ENCODE peak calls at places on chromosomes 16 and 17, in nine cellular contexts. B is NB4, N is Peyer's patch, K is left ventricle myocardium inferior, E is fibroblast of the aortic adventitia, H is adrenal gland, O is thoracic aorta, S is lower leg skin, V is brain microvascular endothelial cell. P is an unnamed sample.

GRCh38 chr16:11138769-11139623 is 117.0 kb downstream of the SOCS1 start:
- DNase-seq in B (peak), N (peak), K (no peak), E (peak), H (no peak), O (no peak), S (no peak), V (peak), P (no peak)

GRCh38 chr17:80703109-80703508 is 158.5 kb downstream of the RPTOR start:
- DNase-seq in B (no peak), N (no peak), K (no peak), E (no peak), H (no peak), O (no peak), S (no peak), V (no peak), P (no peak)

GRCh38 chr17:44792276-44792675 is 33.5 kb downstream of the ADAM11 start:
- DNase-seq in B (no peak), N (no peak), K (no peak), E (peak), H (no peak), O (no peak), S (peak), V (peak), P (no peak)

GRCh38 chr16:28090646-28091377 is 27.3 kb upstream of the GSG1L start:
- DNase-seq in B (no peak), N (no peak), K (no peak), E (peak), H (no peak), O (no peak), S (no peak), V (peak), P (peak)

GRCh38 chr16:720507-720989 is 398 bp upstream of the ANTKMT start:
- DNase-seq in B (peak), N (no peak), K (peak), E (peak), H (peak), O (no peak), S (no peak), V (peak), P (no peak)

GRCh38 chr17:44983563-44983962 is 15.5 kb upstream of the C1QL1 start:
- DNase-seq in B (no peak), N (no peak), K (peak), E (no peak), H (no peak), O (no peak), S (no peak), V (no peak), P (no peak)

GRCh38 chr17:3531266-3532101 is 26.1 kb downstream of the TRPV3 start:
- DNase-seq in B (no peak), N (no peak), K (peak), E (no peak), H (no peak), O (no peak), S (no peak), V (no peak), P (no peak)

GRCh38 chr16:50988441-50988840 is 162.6 kb downstream of the SALL1 start:
- DNase-seq in B (no peak), N (no peak), K (no peak), E (no peak), H (no peak), O (no peak), S (no peak), V (no peak), P (no peak)

GRCh38 chr17:58344047-58344790 is 7.8 kb downstream of the SUPT4H1 start:
- DNase-seq in B (peak), N (peak), K (no peak), E (no peak), H (no peak), O (no peak), S (no peak), V (no peak), P (no peak)

GRCh38 chr16:56997264-56997663 is 7.9 kb downstream of the NLRC5 start:
- DNase-seq in B (no peak), N (no peak), K (no peak), E (no peak), H (no peak), O (no peak), S (peak), V (no peak), P (no peak)
- H3K4me3 ChIP-seq in B (no peak), N (no peak), K (no peak), E (no peak), H (no peak), O (no peak), S (no peak), V (no peak), P (no peak)

GRCh38 chr16:89599451-89599858 is 14.0 kb upstream of the DPEP1 start:
- DNase-seq in B (peak), N (peak), K (no peak), E (no peak), H (no peak), O (no peak), S (no peak), V (no peak), P (no peak)
- TF ChIP-seq CTCF in B (peak), N (no peak), K (no peak), E (peak), H (no peak), O (no peak), S (no peak), V (peak), P (peak)

DNA sequence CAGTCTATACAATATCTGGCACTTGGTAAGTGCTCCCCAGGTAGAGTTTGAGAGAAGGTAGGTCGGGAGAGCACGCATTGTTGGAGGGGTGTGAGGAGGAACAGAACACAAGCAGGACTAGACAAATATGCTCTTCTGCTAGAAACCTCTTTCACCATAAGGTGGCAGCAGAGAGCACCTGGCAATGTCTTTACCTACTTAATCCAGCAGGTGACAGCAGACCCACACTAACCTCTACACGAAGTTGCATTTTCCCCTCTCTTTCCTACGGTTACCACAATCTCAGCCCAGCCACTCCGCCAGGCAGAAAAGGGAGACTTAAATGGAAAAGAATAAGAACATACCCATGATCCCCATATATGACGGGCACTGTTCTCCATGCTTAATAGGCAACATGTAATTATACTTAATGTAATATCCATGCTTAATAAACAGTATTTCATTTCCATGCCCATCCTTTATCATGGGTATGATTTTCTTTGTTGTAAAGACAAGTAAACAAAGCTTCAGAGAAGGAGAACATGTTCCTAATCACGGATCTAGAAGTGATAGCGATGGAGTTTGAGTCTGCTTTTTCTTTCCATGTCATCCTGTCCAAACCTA is 55.1 kb upstream of the CCL2 start:
- DNase-seq in B (peak), N (no peak), K (peak), E (peak), H (peak), O (peak), S (peak), V (peak), P (peak)
- H3K4me3 ChIP-seq in B (no peak), N (no peak), K (no peak), E (no peak), H (no peak), O (no peak), S (no peak), V (no peak), P (no peak)

DNA sequence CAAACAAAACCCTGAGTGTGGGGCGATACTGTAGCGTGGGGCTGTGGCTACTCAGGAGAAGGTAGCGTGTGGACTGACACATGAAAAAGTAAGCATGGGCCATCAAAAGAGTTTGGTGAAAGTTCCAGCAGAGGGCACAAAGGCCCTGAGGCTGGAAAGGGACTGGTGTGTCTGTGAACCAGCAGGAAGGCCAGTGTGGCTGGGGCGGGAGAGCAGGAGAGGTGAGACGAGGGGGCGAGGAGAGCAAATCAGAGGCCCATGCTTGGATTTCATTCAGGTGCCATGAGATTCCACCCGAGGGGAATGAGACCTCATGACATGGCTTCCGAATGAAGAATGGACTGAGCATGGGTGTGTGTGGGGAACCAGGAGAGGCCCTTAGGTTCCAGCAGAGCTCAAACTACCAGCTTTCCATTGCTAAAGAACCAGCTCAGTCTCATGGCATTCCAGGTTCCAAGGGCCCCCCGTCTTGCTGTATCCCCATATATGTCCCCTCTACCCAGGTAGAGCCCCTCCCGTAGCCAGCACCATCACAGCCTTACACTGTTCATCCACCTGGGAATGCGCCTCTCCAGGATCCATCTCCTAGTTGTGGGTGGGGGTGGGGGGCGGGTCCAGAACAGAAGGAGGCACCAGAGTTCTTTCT is 31.1 kb downstream of the TRPV2 start:
- DNase-seq in B (peak), N (no peak), K (no peak), E (no peak), H (no peak), O (no peak), S (no peak), V (no peak), P (no peak)
- TF ChIP-seq CTCF in B (peak), N (no peak), K (no peak), E (no peak), H (no peak), O (no peak), S (no peak), V (peak), P (no peak)

DNA sequence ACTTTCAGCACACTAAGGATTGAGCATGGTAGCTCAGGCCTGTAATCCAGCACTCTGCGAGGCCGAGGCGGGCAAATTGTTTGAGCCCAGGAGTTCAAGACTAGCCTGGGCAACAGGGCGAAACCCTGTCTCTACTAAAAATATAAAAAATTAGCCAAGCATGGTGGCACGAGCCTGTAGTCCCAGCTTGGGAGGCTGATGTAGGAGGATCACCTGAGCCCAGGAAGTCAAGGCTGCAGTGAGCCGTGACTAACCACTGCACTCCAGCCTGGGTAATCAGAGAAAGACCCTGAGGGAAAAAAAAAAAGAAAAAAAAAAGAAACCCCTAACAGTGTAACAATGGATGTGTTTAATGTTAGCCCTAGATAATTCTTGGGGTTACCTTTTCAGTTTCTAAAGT is 24.0 kb downstream of the PARN start:
- DNase-seq in B (no peak), N (no peak), K (no peak), E (no peak), H (no peak), O (no peak), S (no peak), V (no peak), P (no peak)
- H3K4me3 ChIP-seq in B (no peak), N (no peak), K (no peak), E (no peak), H (no peak), O (no peak), S (no peak), V (no peak), P (no peak)

GRCh38 chr17:1379930-1380313 is 20.1 kb downstream of the YWHAE start:
- DNase-seq in B (no peak), N (no peak), K (no peak), E (no peak), H (no peak), O (no peak), S (no peak), V (no peak), P (no peak)

GRCh38 chr17:1375615-1376014 is 24.4 kb downstream of the YWHAE start:
- DNase-seq in B (no peak), N (no peak), K (no peak), E (no peak), H (no peak), O (no peak), S (no peak), V (no peak), P (peak)

GRCh38 chr17:1376061-1376460 is 24.0 kb downstream of the YWHAE start:
- DNase-seq in B (no peak), N (no peak), K (no peak), E (no peak), H (no peak), O (no peak), S (no peak), V (no peak), P (no peak)

GRCh38 chr17:1379208-1379929 is 20.7 kb downstream of the YWHAE start:
- DNase-seq in B (no peak), N (no peak), K (no peak), E (no peak), H (no peak), O (no peak), S (peak), V (no peak), P (no peak)

GRCh38 chr17:1377334-1377733 is 22.7 kb downstream of the YWHAE start:
- DNase-seq in B (no peak), N (no peak), K (no peak), E (no peak), H (no peak), O (no peak), S (peak), V (no peak), P (no peak)
- TF ChIP-seq CTCF in B (no peak), N (no peak), K (no peak), E (no peak), H (no peak), O (no peak), S (no peak), V (no peak), P (no peak)

DNA sequence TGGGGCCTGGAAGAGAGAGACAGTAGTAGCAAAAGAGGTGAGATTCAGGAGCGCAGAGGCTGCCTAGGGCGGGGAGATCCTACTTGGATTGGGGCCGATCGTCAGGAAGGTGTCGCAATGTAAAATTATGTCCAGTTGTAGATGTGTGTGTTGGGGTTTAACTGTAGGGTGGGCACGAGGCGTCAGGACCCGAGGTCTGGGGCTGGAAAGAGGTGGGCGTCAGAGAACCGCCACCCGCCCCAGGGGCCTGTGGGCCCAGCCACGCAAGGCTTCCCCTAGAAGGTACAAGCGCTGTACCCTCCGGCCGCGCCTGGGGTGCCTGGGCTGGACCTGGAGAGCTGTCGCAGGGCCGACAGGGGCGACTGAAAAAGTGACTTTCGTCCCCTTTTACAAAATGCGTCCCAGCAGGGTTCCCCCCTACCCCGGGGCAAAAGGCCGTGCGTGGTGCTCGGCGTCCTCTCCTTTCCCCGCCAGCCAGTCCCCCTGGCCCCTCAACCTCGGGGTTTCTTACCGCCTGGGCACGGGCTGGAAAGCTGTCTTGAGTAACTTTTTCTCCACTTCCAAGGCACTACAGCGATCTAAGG is 2.8 kb downstream of the IRX3 start:
- DNase-seq in B (peak), N (no peak), K (no peak), E (peak), H (no peak), O (no peak), S (peak), V (no peak), P (no peak)
- H3K4me3 ChIP-seq in B (peak), N (peak), K (peak), E (peak), H (no peak), O (peak), S (peak), V (peak), P (peak)

GRCh38 chr17:82831041-82831817 is 8.6 kb downstream of the ZNF750 start:
- DNase-seq in B (no peak), N (peak), K (no peak), E (no peak), H (no peak), O (no peak), S (no peak), V (no peak), P (no peak)
- TF ChIP-seq CTCF in B (no peak), N (no peak), K (no peak), E (no peak), H (no peak), O (no peak), S (no peak), V (no peak), P (no peak)

GRCh38 chr16:12317856-12318591 is 341.5 kb downstream of the SNX29 start:
- DNase-seq in B (no peak), N (no peak), K (no peak), E (no peak), H (no peak), O (no peak), S (no peak), V (no peak), P (no peak)
- H3K4me3 ChIP-seq in B (no peak), N (no peak), K (no peak), E (no peak), H (no peak), O (no peak), S (no peak), V (no peak), P (no peak)

GRCh38 chr17:38452719-38453118 is 24.5 kb downstream of the ARHGAP23 start:
- DNase-seq in B (no peak), N (no peak), K (no peak), E (no peak), H (no peak), O (no peak), S (no peak), V (no peak), P (no peak)

GRCh38 chr17:38454528-38454927 is 26.3 kb downstream of the ARHGAP23 start:
- DNase-seq in B (no peak), N (no peak), K (peak), E (peak), H (peak), O (peak), S (peak), V (peak), P (peak)

GRCh38 chr17:38451840-38452529 is 23.7 kb downstream of the ARHGAP23 start:
- DNase-seq in B (peak), N (no peak), K (no peak), E (peak), H (no peak), O (no peak), S (no peak), V (peak), P (peak)

GRCh38 chr17:38455288-38455915 is 27.1 kb downstream of the ARHGAP23 start:
- DNase-seq in B (no peak), N (no peak), K (no peak), E (no peak), H (no peak), O (no peak), S (no peak), V (no peak), P (no peak)

GRCh38 chr17:38453951-38454421 is 25.7 kb downstream of the ARHGAP23 start:
- DNase-seq in B (no peak), N (no peak), K (no peak), E (no peak), H (peak), O (no peak), S (no peak), V (no peak), P (no peak)
- TF ChIP-seq CTCF in B (no peak), N (no peak), K (no peak), E (no peak), H (no peak), O (no peak), S (no peak), V (no peak), P (no peak)

P was measured in retinal pigment epithelial cell.